ENCODE peak calls at places on chromosomes 3 and 15, in nine cellular contexts. One of them, this sample, is unnamed.

GRCh38 chr15:39172380-39173281 is 408.2 kb upstream of the THBS1 start:
- DNase-seq in hippocampal formation: no peak
- DNase-seq in cardiac fibroblast: peak
- DNase-seq in cardiac muscle cell: peak
- DNase-seq in sciatic nerve: peak
- DNase-seq in HEK293T: no peak
- DNase-seq in iPS-NIHi11: no peak
- DNase-seq in GM03348: no peak
- DNase-seq in small intestine: peak
- DNase-seq in this sample: peak

GRCh38 chr3:170418422-170419300 is at the start of gene CLDN11:
- DNase-seq in hippocampal formation: peak
- DNase-seq in cardiac fibroblast: peak
- DNase-seq in cardiac muscle cell: peak
- DNase-seq in sciatic nerve: peak
- DNase-seq in HEK293T: no peak
- DNase-seq in iPS-NIHi11: peak
- DNase-seq in GM03348: peak
- DNase-seq in small intestine: no peak
- DNase-seq in this sample: peak

GRCh38 chr3:31753050-31753425 is 220.3 kb downstream of the STT3B start:
- DNase-seq in hippocampal formation: no peak
- DNase-seq in cardiac fibroblast: no peak
- DNase-seq in cardiac muscle cell: no peak
- DNase-seq in sciatic nerve: no peak
- DNase-seq in HEK293T: no peak
- DNase-seq in iPS-NIHi11: no peak
- DNase-seq in GM03348: no peak
- DNase-seq in small intestine: no peak
- DNase-seq in this sample: no peak

GRCh38 chr3:4504340-4505261 is 11.5 kb downstream of the ITPR1 start:
- DNase-seq in hippocampal formation: no peak
- DNase-seq in cardiac fibroblast: peak
- DNase-seq in cardiac muscle cell: peak
- DNase-seq in sciatic nerve: no peak
- DNase-seq in HEK293T: no peak
- DNase-seq in iPS-NIHi11: no peak
- DNase-seq in GM03348: no peak
- DNase-seq in small intestine: peak
- DNase-seq in this sample: peak

GRCh38 chr3:58200846-58201355 is 9.9 kb downstream of the DNASE1L3 start:
- DNase-seq in hippocampal formation: no peak
- DNase-seq in cardiac fibroblast: no peak
- DNase-seq in cardiac muscle cell: no peak
- DNase-seq in sciatic nerve: no peak
- DNase-seq in HEK293T: no peak
- DNase-seq in iPS-NIHi11: no peak
- DNase-seq in GM03348: no peak
- DNase-seq in small intestine: no peak
- DNase-seq in this sample: no peak

GRCh38 chr3:2098398-2099027 is at the start of gene CNTN4:
- DNase-seq in hippocampal formation: peak
- DNase-seq in cardiac fibroblast: peak
- DNase-seq in cardiac muscle cell: peak
- DNase-seq in sciatic nerve: peak
- DNase-seq in HEK293T: peak
- DNase-seq in iPS-NIHi11: peak
- DNase-seq in GM03348: peak
- DNase-seq in small intestine: peak
- DNase-seq in this sample: peak

GRCh38 chr3:152355744-152356665 is 87.3 kb downstream of the MBNL1 start:
- DNase-seq in hippocampal formation: no peak
- DNase-seq in cardiac fibroblast: peak
- DNase-seq in cardiac muscle cell: peak
- DNase-seq in sciatic nerve: no peak
- DNase-seq in HEK293T: no peak
- DNase-seq in iPS-NIHi11: no peak
- DNase-seq in GM03348: peak
- DNase-seq in small intestine: no peak
- DNase-seq in this sample: no peak

GRCh38 chr3:185283374-185283935 is 29.6 kb upstream of the EHHADH start:
- DNase-seq in hippocampal formation: no peak
- DNase-seq in cardiac fibroblast: peak
- DNase-seq in cardiac muscle cell: peak
- DNase-seq in sciatic nerve: no peak
- DNase-seq in HEK293T: no peak
- DNase-seq in iPS-NIHi11: no peak
- DNase-seq in GM03348: peak
- DNase-seq in small intestine: peak
- DNase-seq in this sample: peak

GRCh38 chr15:69298697-69299441 is at the start of gene PAQR5:
- DNase-seq in hippocampal formation: no peak
- DNase-seq in cardiac fibroblast: peak
- DNase-seq in cardiac muscle cell: peak
- DNase-seq in sciatic nerve: no peak
- DNase-seq in HEK293T: peak
- DNase-seq in iPS-NIHi11: peak
- DNase-seq in GM03348: peak
- DNase-seq in small intestine: peak
- DNase-seq in this sample: peak

GRCh38 chr3:48436855-48437254 is 3.1 kb downstream of the CCDC51 start:
- DNase-seq in hippocampal formation: no peak
- DNase-seq in cardiac fibroblast: no peak
- DNase-seq in cardiac muscle cell: no peak
- DNase-seq in sciatic nerve: peak
- DNase-seq in HEK293T: no peak
- DNase-seq in iPS-NIHi11: no peak
- DNase-seq in GM03348: no peak
- DNase-seq in small intestine: no peak
- DNase-seq in this sample: no peak

GRCh38 chr3:45978348-45978747 is 17.3 kb downstream of the FYCO1 start:
- DNase-seq in hippocampal formation: no peak
- DNase-seq in cardiac fibroblast: no peak
- DNase-seq in cardiac muscle cell: no peak
- DNase-seq in sciatic nerve: no peak
- DNase-seq in HEK293T: no peak
- DNase-seq in iPS-NIHi11: no peak
- DNase-seq in GM03348: no peak
- DNase-seq in small intestine: peak
- DNase-seq in this sample: peak

GRCh38 chr3:188134856-188135255 is 19.1 kb upstream of the LPP start:
- DNase-seq in hippocampal formation: no peak
- DNase-seq in cardiac fibroblast: no peak
- DNase-seq in cardiac muscle cell: no peak
- DNase-seq in sciatic nerve: no peak
- DNase-seq in HEK293T: no peak
- DNase-seq in iPS-NIHi11: no peak
- DNase-seq in GM03348: no peak
- DNase-seq in small intestine: no peak
- DNase-seq in this sample: no peak

GRCh38 chr15:73175382-73175781 is 123.1 kb downstream of the NEO1 start:
- DNase-seq in hippocampal formation: no peak
- DNase-seq in cardiac fibroblast: no peak
- DNase-seq in cardiac muscle cell: no peak
- DNase-seq in sciatic nerve: no peak
- DNase-seq in HEK293T: no peak
- DNase-seq in iPS-NIHi11: no peak
- DNase-seq in GM03348: no peak
- DNase-seq in small intestine: no peak
- DNase-seq in this sample: no peak

GRCh38 chr3:47280519-47280918 is 2.1 kb downstream of the KIF9 start:
- DNase-seq in hippocampal formation: no peak
- DNase-seq in cardiac fibroblast: no peak
- DNase-seq in cardiac muscle cell: no peak
- DNase-seq in sciatic nerve: no peak
- DNase-seq in HEK293T: no peak
- DNase-seq in iPS-NIHi11: no peak
- DNase-seq in GM03348: no peak
- DNase-seq in small intestine: no peak
- DNase-seq in this sample: no peak

GRCh38 chr3:17342126-17342525 is 400.3 kb downstream of the TBC1D5 start:
- DNase-seq in hippocampal formation: no peak
- DNase-seq in cardiac fibroblast: no peak
- DNase-seq in cardiac muscle cell: no peak
- DNase-seq in sciatic nerve: no peak
- DNase-seq in HEK293T: no peak
- DNase-seq in iPS-NIHi11: no peak
- DNase-seq in GM03348: no peak
- DNase-seq in small intestine: no peak
- DNase-seq in this sample: no peak

GRCh38 chr15:80674245-80674614 is 20.9 kb upstream of the ABHD17C start:
- DNase-seq in hippocampal formation: no peak
- DNase-seq in cardiac fibroblast: peak
- DNase-seq in cardiac muscle cell: peak
- DNase-seq in sciatic nerve: no peak
- DNase-seq in HEK293T: no peak
- DNase-seq in iPS-NIHi11: no peak
- DNase-seq in GM03348: peak
- DNase-seq in small intestine: no peak
- DNase-seq in this sample: peak

GRCh38 chr15:57861039-57861638 is 154.6 kb downstream of the POLR2M start:
- DNase-seq in hippocampal formation: peak
- DNase-seq in cardiac fibroblast: peak
- DNase-seq in cardiac muscle cell: peak
- DNase-seq in sciatic nerve: no peak
- DNase-seq in HEK293T: peak
- DNase-seq in iPS-NIHi11: peak
- DNase-seq in GM03348: peak
- DNase-seq in small intestine: peak
- DNase-seq in this sample: peak

GRCh38 chr3:158233791-158234190 is 123.9 kb downstream of the RSRC1 start:
- DNase-seq in hippocampal formation: no peak
- DNase-seq in cardiac fibroblast: no peak
- DNase-seq in cardiac muscle cell: no peak
- DNase-seq in sciatic nerve: no peak
- DNase-seq in HEK293T: no peak
- DNase-seq in iPS-NIHi11: no peak
- DNase-seq in GM03348: no peak
- DNase-seq in small intestine: no peak
- DNase-seq in this sample: no peak